ENCODE peak calls at places on chromosomes 3 and 15, in seven cellular contexts. F, E, A, K, T, G and S are unnamed samples.
A peak's percentile ranks its signal among the peaks of the same experiment; 100 is the strongest.

GRCh38 chr3:16374047-16375019 is 109.3 kb downstream of the OXNAD1 start:
- DNase-seq in T (no peak), A (no peak), K (peak; percentile 80), F (no peak), G (no peak), E (no peak), S (no peak)

GRCh38 chr15:57251941-57252340 is 124.4 kb upstream of the CGNL1 start:
- DNase-seq in F (peak; percentile 58), G (peak; percentile 60), T (no peak), K (no peak), A (no peak), E (no peak), S (no peak)

GRCh38 chr3:31562525-31562924 is 29.8 kb downstream of the STT3B start:
- DNase-seq in E (no peak), G (no peak), K (peak; percentile 23), F (no peak), A (no peak), T (no peak), S (no peak)

GRCh38 chr15:63595688-63596087 is 1.5 kb upstream of the FBXL22 start:
- DNase-seq in T (no peak), A (no peak), G (no peak), E (no peak), F (no peak), K (peak; percentile 19), S (no peak)

GRCh38 chr3:184508938-184509337 is 52.6 kb upstream of the EPHB3 start:
- DNase-seq in A (no peak), F (no peak), E (no peak), T (no peak), G (no peak), K (no peak), S (no peak)

GRCh38 chr15:66027268-66027806 is 158.0 kb downstream of the RAB11A start:
- DNase-seq in F (no peak), A (no peak), E (no peak), K (no peak), T (no peak), G (no peak), S (no peak)

GRCh38 chr15:57647791-57648130 is 56.1 kb downstream of the MYZAP start:
- DNase-seq in K (no peak), E (no peak), A (peak; percentile 47), G (no peak), F (no peak), T (no peak), S (peak; percentile 8)

GRCh38 chr3:130967281-130967680 is 59.3 kb downstream of the ASTE1 start:
- DNase-seq in G (no peak), E (no peak), T (no peak), A (no peak), F (no peak), K (no peak), S (no peak)

GRCh38 chr3:23175361-23176073 is 27.6 kb upstream of the UBE2E2 start:
- DNase-seq in G (no peak), A (no peak), K (no peak), E (no peak), F (peak; percentile 29), T (no peak), S (no peak)

GRCh38 chr3:59364471-59364870 is 314.6 kb upstream of the CFAP20DC start:
- DNase-seq in E (no peak), K (no peak), T (no peak), A (no peak), G (peak; percentile 7), F (peak; percentile 31), S (no peak)

GRCh38 chr3:101992861-101993260 is 143.5 kb downstream of the NFKBIZ start:
- DNase-seq in G (no peak), A (no peak), F (peak; percentile 53), T (no peak), E (no peak), K (no peak), S (no peak)

GRCh38 chr15:62393196-62393595 is 228.1 kb upstream of the C2CD4B start:
- DNase-seq in F (no peak), K (no peak), E (no peak), T (no peak), A (no peak), G (no peak), S (no peak)

GRCh38 chr15:73560501-73561117 is 72.6 kb downstream of the NPTN start:
- DNase-seq in F (peak; percentile 77), A (no peak), K (peak; percentile 68), E (peak; percentile 71), G (no peak), T (peak; percentile 42), S (peak; percentile 43)

GRCh38 chr15:101267320-101268104 is 9.8 kb downstream of the SELENOS start:
- DNase-seq in K (no peak), F (peak; percentile 90), E (no peak), T (no peak), G (peak; percentile 69), A (peak; percentile 70), S (peak; percentile 56)

GRCh38 chr3:29694331-29694730 is 413.5 kb downstream of the RBMS3 start:
- DNase-seq in T (no peak), F (no peak), K (no peak), A (no peak), E (no peak), G (peak; percentile 5), S (no peak)

GRCh38 chr3:48430359-48431101 is 644 bp upstream of the PLXNB1 start:
- DNase-seq in T (no peak), K (no peak), A (no peak), G (no peak), E (no peak), F (no peak), S (no peak)

GRCh38 chr3:177364236-177364635 is 167.0 kb upstream of the TBL1XR1 start:
- DNase-seq in E (no peak), A (no peak), G (no peak), K (no peak), T (no peak), F (no peak), S (no peak)

GRCh38 chr3:191963182-191963581 is 502.2 kb downstream of the PYDC2 start:
- DNase-seq in T (no peak), F (peak; percentile 83), G (no peak), E (no peak), K (no peak), A (no peak), S (no peak)

GRCh38 chr15:51401872-51402517 is 60.5 kb downstream of the GLDN start:
- DNase-seq in G (no peak), T (peak; percentile 39), E (no peak), K (no peak), F (no peak), A (peak; percentile 43), S (no peak)

GRCh38 chr15:60301024-60301423 is 96.8 kb downstream of the ANXA2 start:
- DNase-seq in T (no peak), A (no peak), G (no peak), K (peak; percentile 8), E (no peak), F (no peak), S (no peak)

GRCh38 chr3:184894051-184894450 is 82.1 kb downstream of the VPS8 start:
- DNase-seq in A (no peak), K (no peak), T (no peak), E (no peak), G (no peak), F (no peak), S (no peak)

GRCh38 chr15:99842071-99842470 is 108.8 kb upstream of the LYSMD4 start:
- DNase-seq in A (no peak), F (no peak), G (no peak), K (no peak), E (no peak), T (no peak), S (no peak)

GRCh38 chr3:9727041-9727595 is 4.4 kb upstream of the BRPF1 start:
- DNase-seq in E (no peak), K (peak; percentile 84), F (no peak), T (peak; percentile 51), A (no peak), G (no peak), S (no peak)

GRCh38 chr3:65006300-65006739 is 318.5 kb upstream of the ADAMTS9 start:
- DNase-seq in F (peak; percentile 63), A (no peak), K (no peak), G (peak; percentile 45), T (no peak), E (no peak), S (no peak)

GRCh38 chr3:122786067-122786466 is 7.6 kb downstream of the HSPBAP1 start:
- DNase-seq in A (no peak), K (no peak), E (no peak), F (peak; percentile 66), T (no peak), G (peak; percentile 20), S (peak; percentile 14)

GRCh38 chr3:139974809-139975425 is 39.9 kb downstream of the CLSTN2 start:
- DNase-seq in G (no peak), E (no peak), A (no peak), K (no peak), T (no peak), F (no peak), S (no peak)

GRCh38 chr3:51672083-51672475 is 1.0 kb downstream of the TEX264 start:
- DNase-seq in G (no peak), E (no peak), T (no peak), K (no peak), A (no peak), F (no peak), S (no peak)
- H3K4me3 ChIP-seq in G (peak overlapping the region; percentile 90), E (peak overlapping the region; percentile 90), T (peak overlapping the region; percentile 85), K (peak overlapping the region; percentile 95), A (peak overlapping the region; percentile 68), F (peak overlapping the region; percentile 83), S (peak overlapping the region; percentile 96)

GRCh38 chr3:151327571-151328198 is 1.7 kb downstream of the P2RY13 start:
- DNase-seq in F (peak; percentile 47), A (no peak), G (no peak), T (peak; percentile 7), K (peak; percentile 35), E (no peak), S (no peak)
- H3K4me3 ChIP-seq in F (no peak overlapping the region), A (no peak overlapping the region), G (no peak overlapping the region), T (peak overlapping the region; percentile 21), K (no peak overlapping the region), E (no peak overlapping the region), S (no peak overlapping the region)

DNA sequence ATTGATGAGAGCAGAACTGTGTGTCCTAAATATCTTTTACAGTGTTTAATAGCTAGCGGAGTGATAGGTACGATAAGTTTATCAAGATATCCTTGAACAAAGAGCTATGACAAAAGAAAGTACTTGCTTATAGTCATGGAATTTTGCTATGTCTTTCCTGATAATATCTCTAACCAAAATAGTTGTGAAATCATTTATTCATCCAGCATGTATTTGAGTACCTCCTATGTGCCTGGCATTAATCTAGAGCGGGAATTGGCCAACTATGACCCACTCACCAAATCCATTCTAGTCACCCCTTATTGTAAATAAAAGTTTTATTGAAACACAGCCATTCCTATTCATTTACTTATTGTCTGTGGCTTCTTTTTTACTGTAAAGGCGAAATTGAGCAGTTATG is 46.6 kb downstream of the ZFAND6 start:
- DNase-seq in G (peak; percentile 58), A (no peak), E (no peak), K (no peak), F (no peak), T (no peak), S (peak; percentile 10)
- H3K4me3 ChIP-seq in G (no peak overlapping the region), A (no peak overlapping the region), E (no peak overlapping the region), K (no peak overlapping the region), F (no peak overlapping the region), T (no peak overlapping the region), S (no peak overlapping the region)

GRCh38 chr3:105865016-105865623 is 3.7 kb downstream of the CBLB start:
- DNase-seq in K (no peak), G (no peak), T (no peak), A (no peak), E (no peak), F (no peak), S (no peak)
- H3K4me3 ChIP-seq in K (no peak overlapping the region), G (peak overlapping the region; percentile 96), T (no peak overlapping the region), A (no peak overlapping the region), E (no peak overlapping the region), F (peak overlapping the region; percentile 14), S (peak overlapping the region; percentile 97)

GRCh38 chr3:183490211-183490601 is 61.8 kb upstream of the MCF2L2 start:
- DNase-seq in F (no peak), E (peak; percentile 66), T (no peak), G (no peak), K (no peak), A (no peak), S (no peak)
- H3K4me3 ChIP-seq in F (no peak overlapping the region), E (no peak overlapping the region), T (no peak overlapping the region), G (no peak overlapping the region), K (no peak overlapping the region), A (no peak overlapping the region), S (no peak overlapping the region)